ENCODE peak calls at places on chromosomes 3 and 15, in five cellular contexts. L, F, C, M and E are unnamed samples.

GRCh38 chr15:61831505-61831921 is 228.7 kb downstream of the VPS13C start:
- DNase-seq in L (no peak), F (no peak), C (no peak), M (no peak), E (peak)

GRCh38 chr15:40146037-40146436 is 14.8 kb upstream of the BUB1B start:
- DNase-seq in L (peak), F (peak), C (no peak), M (no peak), E (no peak)

GRCh38 chr3:59708202-59708601 is 658.4 kb upstream of the CFAP20DC start:
- DNase-seq in L (no peak), F (no peak), C (no peak), M (no peak), E (no peak)

GRCh38 chr3:183560607-183561006 is 5.1 kb upstream of the KLHL6 start:
- DNase-seq in L (peak), F (no peak), C (no peak), M (no peak), E (no peak)

GRCh38 chr15:47300596-47300995 is 416.7 kb upstream of the SEMA6D start:
- DNase-seq in L (no peak), F (no peak), C (no peak), M (no peak), E (no peak)

GRCh38 chr15:48695088-48695834 is 49.8 kb upstream of the FBN1 start:
- DNase-seq in L (peak), F (peak), C (no peak), M (no peak), E (no peak)

GRCh38 chr15:101264011-101264410 is 12.2 kb upstream of the CHSY1 start:
- DNase-seq in L (no peak), F (peak), C (no peak), M (no peak), E (no peak)

GRCh38 chr3:133444071-133444774 is 44.4 kb downstream of the BFSP2 start:
- DNase-seq in L (peak), F (no peak), C (no peak), M (peak), E (no peak)

GRCh38 chr15:96246057-96246456 is 84.4 kb upstream of the NR2F2 start:
- DNase-seq in L (no peak), F (no peak), C (no peak), M (no peak), E (no peak)

GRCh38 chr15:79243723-79244122 is 38.8 kb upstream of the ANKRD34C start:
- DNase-seq in L (no peak), F (peak), C (no peak), M (no peak), E (peak)

GRCh38 chr3:42578054-42578453 is 3.7 kb downstream of the SEC22C start:
- DNase-seq in L (no peak), F (no peak), C (no peak), M (no peak), E (no peak)

GRCh38 chr15:33278816-33279612 is 31.8 kb upstream of the RYR3 start:
- DNase-seq in L (peak), F (peak), C (no peak), M (no peak), E (peak)

GRCh38 chr15:25892126-25892525 is 29.0 kb upstream of the ATP10A start:
- DNase-seq in L (peak), F (no peak), C (no peak), M (no peak), E (no peak)

GRCh38 chr3:182979719-182980191 is 583 bp downstream of the DCUN1D1 start:
- DNase-seq in L (peak), F (peak), C (peak), M (peak), E (no peak)

GRCh38 chr15:33955945-33956344 is 12.4 kb upstream of the CHRM5 start:
- DNase-seq in L (no peak), F (no peak), C (no peak), M (no peak), E (no peak)

GRCh38 chr15:42092666-42093445 is 1.5 kb downstream of the PLA2G4D start:
- DNase-seq in L (no peak), F (no peak), C (no peak), M (no peak), E (peak)

GRCh38 chr3:149653564-149653963 is 4.3 kb downstream of the WWTR1 start:
- DNase-seq in L (no peak), F (no peak), C (no peak), M (no peak), E (no peak)
- H3K4me3 ChIP-seq in L (no peak), F (peak), C (peak), M (no peak), E (peak)

GRCh38 chr3:115858995-115859807 is 235.9 kb downstream of the GAP43 start:
- DNase-seq in L (no peak), F (peak), C (no peak), M (no peak), E (no peak)
- H3K4me3 ChIP-seq in L (no peak), F (no peak), C (no peak), M (no peak), E (no peak)

DNA sequence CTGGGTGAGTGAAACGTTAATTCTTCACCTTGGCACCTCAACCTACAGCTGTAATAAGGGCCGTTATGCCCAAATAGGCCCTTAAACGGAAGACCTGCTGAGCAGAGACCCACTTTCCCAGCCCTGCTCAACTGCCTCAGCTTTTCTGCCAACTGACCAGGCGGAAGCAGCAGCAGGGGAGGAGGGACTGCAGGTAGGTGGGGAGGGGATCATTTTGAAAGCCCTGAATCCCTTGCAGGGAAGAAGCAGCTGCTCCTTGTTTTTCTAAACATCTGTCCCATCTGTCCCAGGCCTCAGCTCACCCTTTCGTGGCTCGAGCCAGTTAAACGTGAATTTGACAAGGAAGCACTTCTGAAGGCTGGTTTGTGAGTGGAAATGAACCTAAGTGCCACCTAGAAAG is 979 bp upstream of the CMC1 start:
- DNase-seq in L (no peak), F (no peak), C (no peak), M (no peak), E (no peak)
- H3K4me3 ChIP-seq in L (no peak), F (peak), C (no peak), M (no peak), E (peak)

GRCh38 chr3:9769426-9770275 is at the start of gene CAMK1:
- DNase-seq in L (peak), F (peak), C (peak), M (peak), E (no peak)
- H3K4me3 ChIP-seq in L (peak), F (peak), C (peak), M (peak), E (peak)